ENCODE peak calls at places on chromosomes 4 and X, in six cellular contexts. A is mesendoderm, Y is IMR-90, M is neuronal stem cell, Z is H1, T is mesenchymal stem cell. C is an unnamed sample. For H3K27me3, the result is how much of the 10 kb centered on the place peaks cover.

GRCh38 chrX:40170830-40171512 is 73.2 kb upstream of the BCOR start:
- DNase-seq in M (no peak), A (peak), T (peak), Y (no peak), Z (no peak), C (peak)

GRCh38 chr4:116180056-116180690 is 905.2 kb downstream of the TRAM1L1 start:
- DNase-seq in Z (no peak), T (peak), Y (no peak), M (peak), A (peak), C (no peak)

GRCh38 chr4:150078041-150078995 is at the start of gene DCLK2:
- DNase-seq in T (peak), M (peak), Z (peak), A (peak), Y (peak), C (peak)

GRCh38 chr4:157678478-157678877 is 457.9 kb downstream of the GRIA2 start:
- DNase-seq in Y (no peak), M (no peak), Z (no peak), T (no peak), A (no peak), C (no peak)

GRCh38 chr4:138977525-138977924 is 38.1 kb upstream of the NOCT start:
- DNase-seq in Y (no peak), M (no peak), A (peak), Z (no peak), T (no peak), C (peak)

GRCh38 chr4:37188100-37188499 is 56.4 kb upstream of the NWD2 start:
- DNase-seq in Y (no peak), M (no peak), Z (peak), T (no peak), A (peak), C (peak)

GRCh38 chr4:88137112-88137511 is 21.3 kb downstream of the ABCG2 start:
- DNase-seq in Z (no peak), A (no peak), Y (peak), M (no peak), T (peak), C (no peak)

GRCh38 chrX:53300157-53300556 is 18.8 kb upstream of the IQSEC2 start:
- DNase-seq in M (no peak), T (no peak), Z (no peak), A (no peak), Y (no peak), C (no peak)

GRCh38 chrX:4932790-4933189 is 1219.3 kb upstream of the PRKX start:
- DNase-seq in Y (no peak), Z (no peak), A (no peak), T (peak), M (no peak), C (no peak)

GRCh38 chrX:103792916-103793540 is 16.4 kb downstream of the PLP1 start:
- DNase-seq in M (no peak), T (no peak), Y (peak), A (no peak), Z (no peak), C (no peak)

GRCh38 chr4:37799941-37800554 is 26.4 kb upstream of the PGM2 start:
- DNase-seq in A (no peak), Z (no peak), M (no peak), T (peak), Y (peak), C (no peak)

GRCh38 chrX:112691361-112691760 is 11.6 kb upstream of the LHFPL1 start:
- DNase-seq in Z (no peak), M (no peak), A (no peak), T (no peak), Y (no peak), C (no peak)

GRCh38 chr4:87975466-87975865 is at the start of gene SPP1:
- DNase-seq in M (peak), Y (peak), A (peak), Z (peak), T (peak), C (peak)

GRCh38 chr4:71713611-71714203 is 70.2 kb downstream of the GC start:
- DNase-seq in A (peak), Z (no peak), Y (peak), M (no peak), T (peak), C (no peak)

GRCh38 chrX:148417934-148418333 is 82.5 kb upstream of the AFF2 start:
- DNase-seq in M (no peak), T (no peak), Z (no peak), A (no peak), Y (no peak), C (no peak)

GRCh38 chr4:124121511-124121934 is 591.0 kb downstream of the ANKRD50 start:
- DNase-seq in Y (peak), Z (no peak), M (no peak), T (no peak), A (no peak), C (no peak)

GRCh38 chr4:141275834-141276233 is 55.1 kb downstream of the ZNF330 start:
- DNase-seq in Y (peak), A (peak), M (no peak), Z (no peak), T (peak), C (no peak)

GRCh38 chrX:72126048-72126415 is 5.7 kb downstream of the RTL5 start:
- DNase-seq in M (no peak), Y (no peak), Z (no peak), A (no peak), T (no peak), C (no peak)

GRCh38 chr4:15691346-15692140 is 9.9 kb downstream of the FAM200B start:
- DNase-seq in M (no peak), T (peak), Z (no peak), A (no peak), Y (peak), C (no peak)

GRCh38 chr4:166153539-166153938 is 280.5 kb downstream of the TLL1 start:
- DNase-seq in A (no peak), T (no peak), Z (no peak), Y (no peak), M (no peak), C (no peak)

GRCh38 chrX:24846551-24847170 is 152.9 kb downstream of the POLA1 start:
- DNase-seq in Y (peak), A (no peak), Z (no peak), M (no peak), T (peak), C (no peak)

GRCh38 chr4:185280608-185281007 is 71.2 kb downstream of the SNX25 start:
- DNase-seq in A (no peak), Z (no peak), T (peak), Y (no peak), M (no peak), C (no peak)

GRCh38 chrX:145825896-145826295 is 8.3 kb downstream of the SLITRK2 start:
- DNase-seq in Y (no peak), T (no peak), M (no peak), Z (no peak), A (no peak), C (no peak)

GRCh38 chr4:130393246-130394041 is 1297.5 kb downstream of the C4orf33 start:
- DNase-seq in M (no peak), Y (peak), Z (no peak), T (peak), A (no peak), C (no peak)

GRCh38 chr4:180350866-180351350 is 1892.3 kb upstream of the TENM3 start:
- DNase-seq in Y (peak), T (no peak), M (no peak), Z (no peak), A (no peak), C (no peak)

GRCh38 chr4:10612476-10612875 is 72.1 kb downstream of the CLNK start:
- DNase-seq in Z (no peak), Y (no peak), T (no peak), A (peak), M (no peak), C (no peak)

GRCh38 chr4:147578611-147579010 is 38.6 kb upstream of the TMEM184C start:
- DNase-seq in M (no peak), Z (no peak), T (no peak), A (no peak), Y (no peak), C (no peak)

GRCh38 chr4:138291431-138291830 is 49.3 kb upstream of the SLC7A11 start:
- DNase-seq in M (no peak), T (no peak), Y (no peak), A (no peak), Z (no peak), C (no peak)

GRCh38 chr4:1512738-1513660 is 106.8 kb upstream of the NKX1-1 start:
- DNase-seq in Y (no peak), Z (no peak), T (peak), M (peak), A (peak), C (peak)

GRCh38 chr4:175066923-175067627 is 148.9 kb downstream of the ADAM29 start:
- DNase-seq in Z (no peak), Y (no peak), M (no peak), A (no peak), T (no peak), C (no peak)

GRCh38 chrX:68424719-68425118 is 8.6 kb downstream of the OPHN1 start:
- DNase-seq in T (no peak), M (no peak), Z (no peak), A (no peak), Y (no peak), C (no peak)

GRCh38 chr4:181830404-181831035 is 412.7 kb upstream of the TENM3 start:
- DNase-seq in Z (no peak), A (no peak), Y (peak), M (no peak), T (no peak), C (no peak)
- H2BK15ac ChIP-seq in Z (no peak), A (no peak), Y (no peak), M (no peak), T (no peak), C (no peak)

GRCh38 chrX:20507901-20508620 is 241.4 kb upstream of the RPS6KA3 start:
- DNase-seq in Z (no peak), Y (no peak), A (no peak), M (no peak), T (no peak), C (no peak)
- H3K27me3 ChIP-seq in Z (under half), Y (under half), A (under half), M (under half), T (under half), C (under half)

DNA sequence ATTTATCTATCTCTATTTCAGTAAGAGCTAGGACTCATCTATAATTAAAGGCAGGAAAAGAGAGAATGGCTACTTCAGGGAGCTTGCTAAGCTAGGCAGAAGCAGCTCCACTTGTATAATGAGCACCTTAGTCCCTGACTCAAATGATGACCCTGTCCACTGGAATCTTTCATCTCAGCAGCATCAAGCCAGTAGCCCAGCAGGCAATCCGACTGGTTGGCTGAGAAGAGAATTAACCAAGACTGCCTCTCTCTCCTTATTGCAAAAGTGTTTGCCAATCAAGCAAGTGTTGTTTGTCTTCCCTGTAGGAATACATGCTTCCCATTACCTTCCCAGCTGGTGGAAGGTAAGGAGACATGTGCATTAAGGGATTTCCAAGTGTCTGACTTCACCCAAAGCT is 3.9 kb upstream of the SPOCK3 start:
- DNase-seq in M (no peak), A (peak), T (no peak), Y (no peak), Z (no peak), C (no peak)
- H3K23ac ChIP-seq in M (no peak), A (no peak), T (no peak), Y (no peak), Z (no peak), C (no peak)

GRCh38 chrX:140163376-140164159 is 198.2 kb upstream of the CXorf66 start:
- DNase-seq in A (no peak), Z (no peak), T (no peak), Y (peak), M (no peak), C (no peak)

GRCh38 chrX:140157143-140157542 is 191.8 kb upstream of the CXorf66 start:
- DNase-seq in T (no peak), A (no peak), Z (no peak), Y (no peak), M (no peak), C (no peak)

GRCh38 chrX:140157611-140158010 is 192.3 kb upstream of the CXorf66 start:
- DNase-seq in A (peak), Z (no peak), M (no peak), T (no peak), Y (peak), C (no peak)
- H2BK15ac ChIP-seq in A (no peak), Z (no peak), M (no peak), T (no peak), Y (no peak), C (no peak)

DNA sequence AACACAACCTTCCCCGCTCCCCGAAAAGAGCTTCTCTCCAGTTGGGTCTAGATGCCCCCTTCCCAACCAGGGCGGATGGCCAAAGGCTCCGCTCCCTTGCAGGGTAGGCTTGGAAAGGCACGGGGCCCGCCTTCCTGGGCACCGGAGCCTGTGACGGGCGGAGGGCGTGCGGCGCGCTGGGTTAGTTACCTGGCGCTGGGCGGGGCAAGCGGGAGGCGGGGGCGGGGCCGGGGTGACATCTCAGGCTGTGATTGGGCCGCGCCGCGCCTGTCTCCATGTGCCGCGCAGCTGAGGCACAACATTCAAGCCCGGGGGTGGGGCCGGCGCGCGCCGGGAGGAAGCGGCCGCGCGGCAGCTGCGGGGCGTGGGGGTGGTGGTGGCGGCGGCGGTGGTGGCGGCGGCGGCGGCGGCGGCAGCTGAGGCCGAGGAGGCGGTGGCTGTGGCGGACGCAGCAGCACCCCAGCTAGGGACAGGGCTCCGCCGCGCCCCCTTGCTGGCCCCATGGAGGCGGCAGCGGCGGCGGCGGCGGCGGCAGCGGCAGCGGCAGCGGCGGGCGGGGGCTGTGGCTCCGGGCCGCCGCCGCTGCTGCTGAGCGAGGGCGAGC is at the start of gene REPS2:
- DNase-seq in T (peak), Y (peak), M (peak), A (peak), Z (peak), C (peak)
- H3K27me3 ChIP-seq in T (under half), Y (under half), M (under half), A (under half), Z (under half), C (under half)

DNA sequence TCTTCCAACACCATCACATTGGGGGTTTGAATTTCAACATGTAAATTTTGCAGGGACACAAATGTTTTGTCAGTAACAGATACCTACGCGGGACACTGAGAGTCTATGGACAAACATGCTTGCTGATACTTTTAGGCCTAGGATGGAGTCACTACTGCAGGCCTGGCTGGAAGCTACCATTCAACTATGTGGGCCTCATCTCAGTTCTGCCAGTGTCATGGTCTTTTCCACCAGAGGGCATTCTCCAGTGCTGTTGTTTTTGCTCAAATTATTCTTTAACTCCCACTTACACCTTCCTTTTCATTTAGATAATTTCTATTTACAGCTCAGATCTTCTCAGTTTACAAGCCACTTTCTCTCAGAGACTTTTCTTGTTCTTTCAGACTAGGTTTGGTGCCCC is 7.0 kb upstream of the ANK2 start:
- DNase-seq in A (no peak), Z (no peak), Y (no peak), T (no peak), M (no peak), C (no peak)
- H3K23ac ChIP-seq in A (no peak), Z (no peak), Y (no peak), T (no peak), M (no peak), C (no peak)

GRCh38 chr4:57095245-57095644 is 14.9 kb downstream of the IGFBP7 start:
- DNase-seq in T (no peak), A (no peak), M (no peak), Z (no peak), Y (no peak), C (no peak)

GRCh38 chr4:57097711-57098110 is 12.5 kb downstream of the IGFBP7 start:
- DNase-seq in A (no peak), M (no peak), Y (no peak), Z (no peak), T (no peak), C (no peak)

GRCh38 chr4:57093816-57094481 is 16.2 kb downstream of the IGFBP7 start:
- DNase-seq in Z (no peak), A (no peak), Y (no peak), T (no peak), M (no peak), C (no peak)

GRCh38 chr4:57094482-57095223 is 15.5 kb downstream of the IGFBP7 start:
- DNase-seq in T (peak), A (no peak), Z (no peak), Y (peak), M (no peak), C (no peak)

DNA sequence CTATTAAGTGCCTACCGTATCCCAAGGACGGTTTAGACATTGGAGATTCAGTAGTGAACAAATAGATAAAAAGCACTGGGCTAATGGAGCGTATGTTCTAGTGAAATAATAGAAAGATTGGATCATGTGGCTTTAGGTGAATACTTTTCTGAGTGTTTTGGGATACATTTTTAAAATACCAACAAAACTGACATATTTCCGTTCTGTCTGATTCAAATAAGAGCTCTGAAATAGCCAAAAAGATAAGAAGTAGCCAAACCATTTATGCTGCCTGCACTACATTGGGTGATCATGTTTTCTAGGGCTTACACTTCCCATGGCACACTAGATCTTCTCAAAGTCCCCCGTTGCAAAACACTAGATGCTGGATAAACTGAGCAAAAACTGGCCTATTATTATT is 14.2 kb downstream of the IGFBP7 start:
- DNase-seq in Y (no peak), A (no peak), Z (no peak), T (no peak), M (no peak), C (no peak)
- H2BK15ac ChIP-seq in Y (no peak), A (no peak), Z (no peak), T (no peak), M (no peak), C (no peak)

GRCh38 chrX:16946971-16947562 is 609 bp downstream of the REPS2 start:
- DNase-seq in Y (no peak), M (no peak), T (no peak), A (no peak), Z (no peak), C (no peak)
- H3K27me3 ChIP-seq in Y (under half), M (under half), T (under half), A (under half), Z (under half), C (under half)

GRCh38 chr4:85571008-85571407 is 96.1 kb downstream of the ARHGAP24 start:
- DNase-seq in T (no peak), M (no peak), Y (no peak), Z (no peak), A (no peak), C (no peak)

GRCh38 chr4:85565761-85566480 is 91.0 kb downstream of the ARHGAP24 start:
- DNase-seq in Z (no peak), M (no peak), Y (no peak), T (peak), A (no peak), C (no peak)

GRCh38 chr4:85573270-85573669 is 98.3 kb downstream of the ARHGAP24 start:
- DNase-seq in A (no peak), T (no peak), Y (no peak), M (no peak), Z (no peak), C (no peak)

GRCh38 chr4:85570388-85570787 is 95.4 kb downstream of the ARHGAP24 start:
- DNase-seq in A (no peak), Z (no peak), T (no peak), M (no peak), Y (no peak), C (no peak)

DNA sequence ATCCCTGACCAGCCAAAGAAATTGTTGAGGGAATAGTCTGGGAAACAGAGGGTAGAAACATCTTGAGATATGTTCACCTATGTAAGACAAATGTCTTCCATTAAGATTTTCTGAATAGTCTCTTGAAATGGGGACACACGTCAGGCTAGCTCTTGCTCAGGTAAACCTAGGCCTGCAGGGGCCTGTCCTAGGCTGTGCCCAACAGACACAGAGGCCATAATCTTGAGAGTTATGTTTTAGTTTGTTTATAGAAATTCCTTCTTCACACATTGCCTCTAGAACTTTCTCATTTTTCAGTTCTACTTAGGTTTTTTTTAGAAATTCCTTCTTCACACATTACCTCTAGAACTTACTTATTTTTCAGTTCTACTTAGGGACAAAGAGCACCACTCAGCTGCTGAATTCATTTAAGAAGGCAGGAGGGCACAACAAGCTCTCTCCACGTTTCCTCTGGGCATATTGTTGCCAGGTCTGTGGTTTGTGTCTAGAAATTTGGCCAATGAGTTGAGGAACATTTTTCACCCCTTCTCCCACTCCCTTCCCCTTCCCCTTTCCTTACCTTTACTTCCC is 94.9 kb downstream of the ARHGAP24 start:
- DNase-seq in T (no peak), Y (no peak), M (no peak), Z (no peak), A (no peak), C (no peak)
- H3K23ac ChIP-seq in T (no peak), Y (no peak), M (no peak), Z (no peak), A (no peak), C (no peak)